ENCODE peak calls at places on chromosomes 6 and 20, in ten cellular contexts. T is substantia nigra, P is GM10248, M is skeletal muscle cell, F is C1 segment of cervical spinal cord, B is AG04450, Z is T-cell, K is AG08395, O is breast epithelium, R is Right ventricle myocardium superior. U is an unnamed sample.

GRCh38 chr6:11043961-11044711 is at the start of gene ELOVL2:
- DNase-seq in O (no peak), P (peak; percentile 59), B (no peak), F (no peak), K (peak; percentile 65), M (peak; percentile 5), R (peak; percentile 64), T (no peak), Z (no peak), U (peak; percentile 47)

GRCh38 chr6:80605165-80605989 is 498.9 kb downstream of the BCKDHB start:
- DNase-seq in T (no peak), B (no peak), F (no peak), O (no peak), R (no peak), M (peak; percentile 47), K (no peak), Z (no peak), P (no peak), U (no peak)

GRCh38 chr6:94548211-94548610 is 1029.1 kb upstream of the MANEA start:
- DNase-seq in B (no peak), M (no peak), T (no peak), R (no peak), K (no peak), P (no peak), Z (no peak), F (no peak), O (no peak), U (no peak)

GRCh38 chr6:143258945-143259344 is 191.6 kb downstream of the ADAT2 start:
- DNase-seq in F (no peak), B (no peak), O (no peak), Z (no peak), R (no peak), P (no peak), M (no peak), K (no peak), T (no peak), U (no peak)

GRCh38 chr6:142377112-142377848 is 75.5 kb downstream of the ADGRG6 start:
- DNase-seq in Z (no peak), K (no peak), O (no peak), M (no peak), F (no peak), B (no peak), R (no peak), T (no peak), P (no peak), U (no peak)

GRCh38 chr20:20641783-20642182 is 70.7 kb downstream of the RALGAPA2 start:
- DNase-seq in R (no peak), F (no peak), P (no peak), K (no peak), B (no peak), O (no peak), M (no peak), T (no peak), Z (no peak), U (no peak)

GRCh38 chr6:7418238-7418905 is 28.8 kb downstream of the RIOK1 start:
- DNase-seq in K (no peak), F (no peak), T (no peak), R (no peak), M (no peak), B (no peak), Z (no peak), O (peak; percentile 71), P (no peak), U (no peak)

GRCh38 chr20:44404204-44405181 is 49.0 kb downstream of the HNF4A start:
- DNase-seq in T (no peak), O (no peak), Z (no peak), B (no peak), P (no peak), R (no peak), F (no peak), M (no peak), K (no peak), U (no peak)

GRCh38 chr6:35052694-35053565 is 88.2 kb downstream of the TCP11 start:
- DNase-seq in M (peak; percentile 54), B (no peak), O (no peak), K (no peak), Z (no peak), P (no peak), R (peak; percentile 67), F (no peak), T (peak; percentile 74), U (peak; percentile 49)

GRCh38 chr6:139474145-139475108 is 100.0 kb upstream of the CITED2 start:
- DNase-seq in F (no peak), R (no peak), Z (no peak), B (peak; percentile 23), P (peak; percentile 20), T (peak; percentile 4), K (peak; percentile 24), M (no peak), O (no peak), U (no peak)

GRCh38 chr6:155117266-155117665 is 122.2 kb downstream of the TIAM2 start:
- DNase-seq in B (peak; percentile 57), T (no peak), K (peak; percentile 82), Z (no peak), R (no peak), M (peak; percentile 60), P (no peak), O (no peak), F (no peak), U (no peak)

U was measured in left ventricle myocardium inferior.